ENCODE peak calls at places on chromosomes 12 and 14, in six cellular contexts. One of them, this sample, is unnamed.

GRCh38 chr14:99644723-99645544 is at the start of gene HHIPL1:
- DNase-seq in CD8-positive, alpha-beta memory T cell: no peak
- DNase-seq in non-pigmented ciliary epithelial cell: no peak
- DNase-seq in stimulated activated CD8-positive, alpha-beta memory T cell treated with anti-CD3 and anti-CD28 coated beads, Interleukin-7, amount 100 ng/mL, for 1 hour: no peak
- DNase-seq in HCT116: no peak
- DNase-seq in H7: peak
- DNase-seq in this sample: no peak

GRCh38 chr12:44812062-44812461 is 64.1 kb downstream of the NELL2 start:
- DNase-seq in CD8-positive, alpha-beta memory T cell: peak
- DNase-seq in non-pigmented ciliary epithelial cell: no peak
- DNase-seq in stimulated activated CD8-positive, alpha-beta memory T cell treated with anti-CD3 and anti-CD28 coated beads, Interleukin-7, amount 100 ng/mL, for 1 hour: no peak
- DNase-seq in HCT116: peak
- DNase-seq in H7: no peak
- DNase-seq in this sample: peak

GRCh38 chr12:113155641-113156040 is 6.1 kb downstream of the CFAP73 start:
- DNase-seq in CD8-positive, alpha-beta memory T cell: no peak
- DNase-seq in non-pigmented ciliary epithelial cell: no peak
- DNase-seq in stimulated activated CD8-positive, alpha-beta memory T cell treated with anti-CD3 and anti-CD28 coated beads, Interleukin-7, amount 100 ng/mL, for 1 hour: no peak
- DNase-seq in HCT116: no peak
- DNase-seq in H7: no peak
- DNase-seq in this sample: no peak

GRCh38 chr14:94144765-94145164 is 15.4 kb upstream of the IFI27L2 start:
- DNase-seq in CD8-positive, alpha-beta memory T cell: no peak
- DNase-seq in non-pigmented ciliary epithelial cell: no peak
- DNase-seq in stimulated activated CD8-positive, alpha-beta memory T cell treated with anti-CD3 and anti-CD28 coated beads, Interleukin-7, amount 100 ng/mL, for 1 hour: no peak
- DNase-seq in HCT116: peak
- DNase-seq in H7: peak
- DNase-seq in this sample: no peak

GRCh38 chr14:100532916-100533630 is 54.1 kb downstream of the BEGAIN start:
- DNase-seq in CD8-positive, alpha-beta memory T cell: no peak
- DNase-seq in non-pigmented ciliary epithelial cell: no peak
- DNase-seq in stimulated activated CD8-positive, alpha-beta memory T cell treated with anti-CD3 and anti-CD28 coated beads, Interleukin-7, amount 100 ng/mL, for 1 hour: no peak
- DNase-seq in HCT116: no peak
- DNase-seq in H7: peak
- DNase-seq in this sample: no peak

GRCh38 chr14:24425704-24426103 is 3.8 kb downstream of the CBLN3 start:
- DNase-seq in CD8-positive, alpha-beta memory T cell: no peak
- DNase-seq in non-pigmented ciliary epithelial cell: peak
- DNase-seq in stimulated activated CD8-positive, alpha-beta memory T cell treated with anti-CD3 and anti-CD28 coated beads, Interleukin-7, amount 100 ng/mL, for 1 hour: no peak
- DNase-seq in HCT116: no peak
- DNase-seq in H7: no peak
- DNase-seq in this sample: no peak

GRCh38 chr14:67853207-67853606 is 33.6 kb downstream of the RAD51B start:
- DNase-seq in CD8-positive, alpha-beta memory T cell: no peak
- DNase-seq in non-pigmented ciliary epithelial cell: no peak
- DNase-seq in stimulated activated CD8-positive, alpha-beta memory T cell treated with anti-CD3 and anti-CD28 coated beads, Interleukin-7, amount 100 ng/mL, for 1 hour: no peak
- DNase-seq in HCT116: no peak
- DNase-seq in H7: no peak
- DNase-seq in this sample: no peak

GRCh38 chr12:89073027-89073398 is 279.3 kb downstream of the DUSP6 start:
- DNase-seq in CD8-positive, alpha-beta memory T cell: no peak
- DNase-seq in non-pigmented ciliary epithelial cell: peak
- DNase-seq in stimulated activated CD8-positive, alpha-beta memory T cell treated with anti-CD3 and anti-CD28 coated beads, Interleukin-7, amount 100 ng/mL, for 1 hour: no peak
- DNase-seq in HCT116: no peak
- DNase-seq in H7: no peak
- DNase-seq in this sample: no peak

GRCh38 chr12:62517887-62518286 is 51.3 kb downstream of the MON2 start:
- DNase-seq in CD8-positive, alpha-beta memory T cell: no peak
- DNase-seq in non-pigmented ciliary epithelial cell: no peak
- DNase-seq in stimulated activated CD8-positive, alpha-beta memory T cell treated with anti-CD3 and anti-CD28 coated beads, Interleukin-7, amount 100 ng/mL, for 1 hour: no peak
- DNase-seq in HCT116: no peak
- DNase-seq in H7: no peak
- DNase-seq in this sample: no peak

GRCh38 chr12:17588968-17589367 is 501.0 kb downstream of the RERGL start:
- DNase-seq in CD8-positive, alpha-beta memory T cell: no peak
- DNase-seq in non-pigmented ciliary epithelial cell: no peak
- DNase-seq in stimulated activated CD8-positive, alpha-beta memory T cell treated with anti-CD3 and anti-CD28 coated beads, Interleukin-7, amount 100 ng/mL, for 1 hour: no peak
- DNase-seq in HCT116: peak
- DNase-seq in H7: peak
- DNase-seq in this sample: no peak

GRCh38 chr12:29611906-29612305 is 114.4 kb upstream of the OVCH1 start:
- DNase-seq in CD8-positive, alpha-beta memory T cell: no peak
- DNase-seq in non-pigmented ciliary epithelial cell: peak
- DNase-seq in stimulated activated CD8-positive, alpha-beta memory T cell treated with anti-CD3 and anti-CD28 coated beads, Interleukin-7, amount 100 ng/mL, for 1 hour: no peak
- DNase-seq in HCT116: no peak
- DNase-seq in H7: no peak
- DNase-seq in this sample: no peak

GRCh38 chr12:113040722-113041168 is 15.8 kb upstream of the DTX1 start:
- DNase-seq in CD8-positive, alpha-beta memory T cell: no peak
- DNase-seq in non-pigmented ciliary epithelial cell: peak
- DNase-seq in stimulated activated CD8-positive, alpha-beta memory T cell treated with anti-CD3 and anti-CD28 coated beads, Interleukin-7, amount 100 ng/mL, for 1 hour: no peak
- DNase-seq in HCT116: peak
- DNase-seq in H7: no peak
- DNase-seq in this sample: no peak

GRCh38 chr12:72872986-72873385 is 600.8 kb downstream of the TRHDE start:
- DNase-seq in CD8-positive, alpha-beta memory T cell: no peak
- DNase-seq in non-pigmented ciliary epithelial cell: no peak
- DNase-seq in stimulated activated CD8-positive, alpha-beta memory T cell treated with anti-CD3 and anti-CD28 coated beads, Interleukin-7, amount 100 ng/mL, for 1 hour: no peak
- DNase-seq in HCT116: no peak
- DNase-seq in H7: no peak
- DNase-seq in this sample: no peak

GRCh38 chr12:50619610-50619958 is 114.8 kb downstream of the DIP2B start:
- DNase-seq in CD8-positive, alpha-beta memory T cell: no peak
- DNase-seq in non-pigmented ciliary epithelial cell: no peak
- DNase-seq in stimulated activated CD8-positive, alpha-beta memory T cell treated with anti-CD3 and anti-CD28 coated beads, Interleukin-7, amount 100 ng/mL, for 1 hour: no peak
- DNase-seq in HCT116: no peak
- DNase-seq in H7: no peak
- DNase-seq in this sample: no peak

GRCh38 chr12:71967176-71967575 is 28.5 kb downstream of the TPH2 start:
- DNase-seq in CD8-positive, alpha-beta memory T cell: no peak
- DNase-seq in non-pigmented ciliary epithelial cell: no peak
- DNase-seq in stimulated activated CD8-positive, alpha-beta memory T cell treated with anti-CD3 and anti-CD28 coated beads, Interleukin-7, amount 100 ng/mL, for 1 hour: no peak
- DNase-seq in HCT116: no peak
- DNase-seq in H7: no peak
- DNase-seq in this sample: no peak

This sample was measured in B cell.